ENCODE peak calls at places on chromosome 11, in four cellular contexts. E is HFF-Myc, Z is body of pancreas, F is AG10803. Q is an unnamed sample.

GRCh38 chr11:124751741-124752470 is at the start of gene VSIG2:
- DNase-seq in E (no peak), Z (no peak), F (no peak), Q (no peak)

GRCh38 chr11:65008873-65009272 is 5.1 kb upstream of the ARL2 start:
- DNase-seq in E (no peak), Z (no peak), F (no peak), Q (no peak)

GRCh38 chr11:23236846-23237550 is 376.7 kb upstream of the CCDC179 start:
- DNase-seq in E (no peak), Z (no peak), F (peak; percentile 73), Q (no peak)

GRCh38 chr11:133947298-133947905 is 9.4 kb downstream of the IGSF9B start:
- DNase-seq in E (no peak), Z (no peak), F (peak; percentile 32), Q (peak; percentile 52)

GRCh38 chr11:48051217-48051848 is 71.0 kb downstream of the PTPRJ start:
- DNase-seq in E (no peak), Z (no peak), F (no peak), Q (no peak)

GRCh38 chr11:71283960-71284359 is 31.6 kb upstream of the SHANK2 start:
- DNase-seq in E (no peak), Z (peak; percentile 82), F (no peak), Q (no peak)

GRCh38 chr11:8056810-8057463 is 24.1 kb upstream of the TUB start:
- DNase-seq in E (no peak), Z (no peak), F (peak; percentile 86), Q (no peak)

GRCh38 chr11:118086913-118087768 is at the start of gene SMIM35:
- DNase-seq in E (no peak), Z (no peak), F (no peak), Q (no peak)

GRCh38 chr11:28071305-28071704 is 36.7 kb downstream of the KIF18A start:
- DNase-seq in E (no peak), Z (no peak), F (no peak), Q (no peak)

GRCh38 chr11:76048763-76049162 is 157.5 kb downstream of the WNT11 start:
- DNase-seq in E (no peak), Z (peak; percentile 62), F (no peak), Q (peak; percentile 54)

GRCh38 chr11:124779568-124779967 is 17.5 kb upstream of the ESAM start:
- DNase-seq in E (no peak), Z (no peak), F (no peak), Q (no peak)

GRCh38 chr11:30573951-30574350 is 12.2 kb downstream of the MPPED2 start:
- DNase-seq in E (no peak), Z (no peak), F (no peak), Q (no peak)

GRCh38 chr11:65378208-65378927 is 4.1 kb downstream of the SLC25A45 start:
- DNase-seq in E (no peak), Z (no peak), F (no peak), Q (no peak)

GRCh38 chr11:84819128-84819527 is 808.0 kb downstream of the DLG2 start:
- DNase-seq in E (no peak), Z (no peak), F (peak; percentile 24), Q (peak; percentile 29)

GRCh38 chr11:19785265-19785664 is 72.6 kb downstream of the NAV2 start:
- DNase-seq in E (no peak), Z (no peak), F (no peak), Q (no peak)

GRCh38 chr11:64745219-64745522 is 1.2 kb upstream of the RASGRP2 start:
- DNase-seq in E (no peak), Z (no peak), F (no peak), Q (peak; percentile 79)

DNA sequence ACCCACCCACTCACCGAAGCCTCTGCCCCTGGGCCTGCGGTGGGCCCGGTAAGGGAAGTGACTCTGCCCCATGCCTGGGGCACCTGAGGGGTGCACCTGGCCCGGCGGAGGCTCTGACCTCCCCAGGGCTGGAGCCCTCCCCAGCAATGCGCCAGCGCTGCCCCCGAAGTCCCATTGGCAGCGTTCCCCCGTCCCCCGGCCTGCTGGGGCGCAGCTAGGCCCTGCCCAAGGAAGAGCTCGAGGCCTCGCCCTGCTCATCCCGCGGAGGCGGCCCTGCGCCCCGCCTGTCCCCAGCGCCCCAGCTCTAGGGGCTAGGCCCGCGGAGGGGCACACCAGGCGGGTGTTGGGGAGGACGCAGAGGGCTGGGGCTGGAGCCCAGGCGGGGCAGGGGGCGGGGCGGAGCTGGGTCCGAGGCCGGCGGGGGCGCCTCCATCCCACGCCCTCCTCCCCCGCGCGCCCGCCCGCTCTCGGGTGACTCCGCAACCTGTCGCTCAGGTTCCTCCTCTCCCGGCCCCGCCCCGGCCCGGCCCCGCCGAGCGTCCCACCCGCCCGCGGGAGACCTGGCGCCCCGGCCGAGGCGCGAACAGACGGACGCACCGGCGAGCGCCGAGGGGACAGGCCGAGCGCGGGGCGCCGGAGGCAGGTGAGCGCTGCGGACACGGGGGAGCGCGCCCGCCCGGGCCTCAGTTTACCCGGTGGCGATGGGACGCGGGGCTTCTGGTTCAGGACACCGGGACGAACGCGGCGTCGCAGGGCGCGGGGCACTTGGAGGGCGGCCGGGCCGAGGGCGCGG is at the start of gene EPS8L2:
- DNase-seq in E (no peak), Z (peak; percentile 68), F (no peak), Q (no peak)
- H3K4me3 ChIP-seq in E (peak within 1 kb of the TSS; percentile 56), Z (peak within 1 kb of the TSS; percentile 44), F (peak within 1 kb of the TSS; percentile 89), Q (no peak within 1 kb of the TSS)

GRCh38 chr11:868394-868793 is 25.7 kb downstream of the TSPAN4 start:
- DNase-seq in E (no peak), Z (peak; percentile 57), F (no peak), Q (no peak)
- H3K4me3 ChIP-seq in E (no peak overlapping the region), Z (no peak overlapping the region), F (no peak overlapping the region), Q (no peak overlapping the region)

GRCh38 chr11:14892036-14892556 is at the start of gene CYP2R1:
- DNase-seq in E (peak; percentile 90), Z (peak; percentile 97), F (peak; percentile 97), Q (peak; percentile 96)
- H3K4me3 ChIP-seq in E (peak within 1 kb of the TSS; percentile 62), Z (peak within 1 kb of the TSS; percentile 60), F (peak within 1 kb of the TSS; percentile 85), Q (peak within 1 kb of the TSS; percentile 78)

GRCh38 chr11:69702239-69702668 is 1.6 kb downstream of the FGF19 start:
- DNase-seq in E (no peak), Z (no peak), F (no peak), Q (no peak)
- H3K4me3 ChIP-seq in E (no peak overlapping the region), Z (no peak overlapping the region), F (no peak overlapping the region), Q (peak overlapping the region; percentile 11)

GRCh38 chr11:12695221-12695794 is 21.1 kb downstream of the TEAD1 start:
- DNase-seq in E (no peak), Z (no peak), F (no peak), Q (no peak)
- H3K4me3 ChIP-seq in E (no peak overlapping the region), Z (no peak overlapping the region), F (no peak overlapping the region), Q (no peak overlapping the region)

GRCh38 chr11:11989774-11990744 is 18.4 kb downstream of the DKK3 start:
- DNase-seq in E (no peak), Z (no peak), F (peak; percentile 84), Q (no peak)
- H3K4me3 ChIP-seq in E (no peak overlapping the region), Z (no peak overlapping the region), F (no peak overlapping the region), Q (no peak overlapping the region)

GRCh38 chr11:62646825-62647608 is 604 bp upstream of the GANAB start:
- DNase-seq in E (no peak), Z (peak; percentile 38), F (no peak), Q (no peak)
- H3K4me3 ChIP-seq in E (peak overlapping the region; percentile 96), Z (no peak overlapping the region), F (peak overlapping the region; percentile 24), Q (peak overlapping the region; percentile 27)

Q was measured in Jurkat, Clone E6-1.